ENCODE peak calls at places on chromosomes 2 and 18, in eight cellular contexts. S, B, P, L, I, H, O and U are unnamed samples.

GRCh38 chr2:19841918-19842693 is 59.7 kb downstream of the TTC32 start:
- DNase-seq in H (no peak), S (no peak), B (no peak), I (no peak), L (peak; percentile 72), P (no peak), O (no peak), U (no peak)

GRCh38 chr2:73203055-73203681 is 794 bp downstream of the NOTO start:
- DNase-seq in L (no peak), I (no peak), O (peak; percentile 68), H (no peak), S (no peak), P (no peak), B (peak; percentile 23), U (no peak)

GRCh38 chr18:59357928-59358327 is 1.1 kb downstream of the LMAN1 start:
- DNase-seq in B (peak; percentile 62), I (no peak), L (no peak), S (no peak), O (no peak), H (no peak), P (no peak), U (no peak)

GRCh38 chr2:221518201-221518936 is 53.7 kb downstream of the EPHA4 start:
- DNase-seq in B (peak; percentile 45), L (no peak), S (no peak), O (no peak), I (no peak), P (no peak), H (no peak), U (no peak)

GRCh38 chr2:86074811-86075210 is 30.9 kb downstream of the POLR1A start:
- DNase-seq in L (no peak), S (no peak), O (no peak), I (no peak), B (no peak), H (no peak), P (no peak), U (no peak)

GRCh38 chr2:26086155-26086634 is 52.3 kb downstream of the RAB10 start:
- DNase-seq in L (no peak), O (no peak), I (no peak), H (no peak), S (no peak), B (peak; percentile 27), P (no peak), U (no peak)

GRCh38 chr18:52326001-52326400 is 14.0 kb upstream of the DCC start:
- DNase-seq in H (no peak), B (no peak), L (no peak), O (no peak), S (no peak), P (no peak), I (no peak), U (no peak)

GRCh38 chr2:24845691-24846090 is 52.5 kb downstream of the CENPO start:
- DNase-seq in P (no peak), H (no peak), S (no peak), L (no peak), O (no peak), I (no peak), B (no peak), U (no peak)

GRCh38 chr2:197705912-197706838 is 1.0 kb downstream of the MARS2 start:
- DNase-seq in L (peak; percentile 88), O (no peak), I (peak; percentile 26), S (no peak), P (no peak), B (no peak), H (no peak), U (no peak)

GRCh38 chr2:145379934-145380333 is 860.0 kb upstream of the ZEB2 start:
- DNase-seq in H (no peak), S (no peak), O (no peak), I (no peak), B (no peak), P (no peak), L (no peak), U (no peak)

GRCh38 chr2:138132108-138132507 is 167.8 kb downstream of the HNMT start:
- DNase-seq in L (no peak), H (no peak), I (no peak), S (no peak), B (no peak), P (no peak), O (no peak), U (no peak)

GRCh38 chr2:217105733-217106649 is 246.1 kb upstream of the TNP1 start:
- DNase-seq in P (no peak), S (no peak), H (no peak), L (no peak), O (no peak), B (peak; percentile 86), I (no peak), U (no peak)

GRCh38 chr18:56756971-56757370 is 105.8 kb downstream of the WDR7 start:
- DNase-seq in P (no peak), B (peak; percentile 1), S (no peak), O (no peak), I (no peak), H (no peak), L (no peak), U (no peak)

GRCh38 chr18:3914833-3915598 is 465.0 kb downstream of the TGIF1 start:
- DNase-seq in H (no peak), P (no peak), S (no peak), O (no peak), B (no peak), I (no peak), L (no peak), U (no peak)

GRCh38 chr18:77106331-77106730 is 26.3 kb downstream of the MBP start:
- DNase-seq in L (peak; percentile 86), S (peak; percentile 83), B (peak; percentile 70), O (no peak), P (no peak), H (no peak), I (no peak), U (no peak)

GRCh38 chr18:24799176-24799575 is 338.7 kb downstream of the HRH4 start:
- DNase-seq in O (no peak), H (no peak), P (no peak), B (no peak), S (no peak), I (no peak), L (no peak), U (no peak)
- TF ChIP-seq CTCF in O (no peak), H (no peak), P (no peak), B (no peak), S (no peak), I (no peak), L (no peak), U (no peak)

DNA sequence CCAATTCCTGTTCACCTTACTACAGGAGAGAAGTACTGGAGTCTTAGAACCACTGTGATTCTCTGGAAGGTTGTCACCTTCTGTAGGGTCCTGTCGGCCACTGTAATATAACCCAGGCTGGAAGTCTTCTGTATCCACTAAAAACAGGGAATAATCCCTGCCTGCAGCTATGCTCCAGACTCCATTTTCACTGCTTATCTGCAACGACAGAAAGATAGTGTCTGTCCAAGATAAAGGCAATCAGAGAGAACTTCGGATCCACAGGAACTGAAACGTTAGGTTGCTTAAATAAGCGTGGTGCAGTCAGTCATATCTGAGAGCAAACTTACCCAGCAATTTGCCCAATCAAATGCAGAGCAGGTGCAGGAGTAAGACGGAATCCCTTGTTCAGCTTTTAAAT is 34.2 kb downstream of the ALS2 start:
- DNase-seq in O (no peak), L (no peak), H (no peak), B (no peak), P (no peak), S (no peak), I (no peak), U (no peak)
- H3K4me1 ChIP-seq in O (no peaks in the 10 kb centered on the region), L (no peaks in the 10 kb centered on the region), H (no peaks in the 10 kb centered on the region), B (peaks cover 8% of the 10 kb centered on the region), P (no peaks in the 10 kb centered on the region), S (no peaks in the 10 kb centered on the region), I (no peaks in the 10 kb centered on the region), U (peaks cover 6% of the 10 kb centered on the region)

GRCh38 chr18:48208432-48208948 is 200.7 kb downstream of the ZBTB7C start:
- DNase-seq in H (no peak), I (no peak), L (no peak), S (no peak), B (no peak), P (no peak), O (no peak), U (no peak)
- TF ChIP-seq CTCF in H (no peak), I (no peak), L (no peak), S (no peak), B (no peak), P (no peak), O (no peak), U (no peak)

GRCh38 chr18:48541026-48541746 is 2.4 kb downstream of the CTIF start:
- DNase-seq in P (peak; percentile 73), B (peak; percentile 89), I (peak; percentile 83), S (peak; percentile 82), H (peak; percentile 74), L (peak; percentile 80), O (peak; percentile 84), U (peak; percentile 41)

GRCh38 chr18:48543228-48543627 is 4.4 kb downstream of the CTIF start:
- DNase-seq in B (no peak), S (no peak), O (no peak), H (no peak), I (no peak), P (no peak), L (no peak), U (peak; percentile 50)

GRCh38 chr18:48541747-48542108 is 2.9 kb downstream of the CTIF start:
- DNase-seq in I (no peak), P (no peak), S (no peak), H (no peak), O (no peak), B (no peak), L (no peak), U (no peak)

GRCh38 chr18:48544116-48544515 is 5.3 kb downstream of the CTIF start:
- DNase-seq in S (no peak), O (no peak), B (no peak), H (no peak), P (no peak), I (no peak), L (no peak), U (no peak)

DNA sequence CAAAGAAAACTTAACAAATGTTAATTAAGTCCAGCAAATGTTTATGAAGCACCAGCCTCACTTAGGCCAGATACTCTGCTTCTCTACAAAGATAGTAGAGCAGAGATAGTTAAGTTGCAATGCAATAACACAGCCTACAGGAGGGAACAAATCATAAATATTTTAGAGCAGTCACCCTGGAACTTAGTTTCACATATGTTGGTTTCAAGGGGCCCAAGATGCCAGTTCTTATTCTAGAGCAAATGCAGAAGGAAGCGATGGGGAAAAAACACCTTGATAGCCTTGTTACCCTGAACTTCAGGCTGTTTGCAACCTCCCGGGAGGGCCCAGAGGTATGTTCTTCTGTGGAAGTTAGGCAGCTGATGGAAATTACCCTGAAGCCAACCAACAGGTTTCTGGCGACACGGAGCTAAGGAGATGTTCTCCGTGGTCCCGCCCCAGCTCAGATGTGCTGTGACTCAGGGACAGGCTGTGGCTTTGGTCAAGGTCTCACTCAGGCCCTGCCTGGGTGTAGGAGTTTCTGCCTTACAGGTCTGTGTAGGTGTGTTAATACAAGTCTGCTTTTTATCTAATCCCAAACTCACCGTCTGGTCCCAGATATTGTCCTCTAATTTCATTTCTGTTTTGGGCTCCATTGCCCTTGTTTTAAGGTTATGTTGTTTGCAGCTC is 3.8 kb downstream of the CTIF start:
- DNase-seq in L (peak; percentile 83), B (no peak), H (no peak), I (no peak), S (no peak), P (no peak), O (no peak), U (peak; percentile 54)
- H3K4me1 ChIP-seq in L (peaks cover 60% of the 10 kb centered on the region), B (peaks cover 11% of the 10 kb centered on the region), H (peaks cover 72% of the 10 kb centered on the region), I (peaks cover 95% of the 10 kb centered on the region), S (no peaks in the 10 kb centered on the region), P (peaks cover 8% of the 10 kb centered on the region), O (peaks cover 39% of the 10 kb centered on the region), U (peaks cover 31% of the 10 kb centered on the region)

GRCh38 chr2:16652296-16653082 is 13.1 kb downstream of the CYRIA start:
- DNase-seq in B (peak; percentile 12), O (no peak), L (peak; percentile 86), I (no peak), H (no peak), P (peak; percentile 43), S (no peak), U (no peak)
- TF ChIP-seq CTCF in B (no peak), O (no peak), L (no peak), I (no peak), H (no peak), P (no peak), S (no peak), U (no peak)